ENCODE peak calls at places on chromosome 16, in four cellular contexts. N is AG04449, A is HFFc6, D is pancreas. T is an unnamed sample.

GRCh38 chr16:70416748-70417616 is 21.9 kb downstream of the ST3GAL2 start:
- DNase-seq in N (no peak), A (no peak), D (no peak), T (no peak)

GRCh38 chr16:11670171-11671131 is 2.2 kb downstream of the SNN start:
- DNase-seq in N (no peak), A (no peak), D (peak; percentile 62), T (no peak)

GRCh38 chr16:30743690-30744089 is 4.5 kb upstream of the PHKG2 start:
- DNase-seq in N (no peak), A (no peak), D (no peak), T (no peak)

GRCh38 chr16:81181013-81181720 is 57.3 kb upstream of the BCO1 start:
- DNase-seq in N (peak; percentile 82), A (peak; percentile 98), D (peak; percentile 61), T (peak; percentile 92)

GRCh38 chr16:2048116-2048543 is 345 bp downstream of the TSC2 start:
- DNase-seq in N (no peak), A (no peak), D (no peak), T (no peak)

GRCh38 chr16:17590711-17591654 is 120.2 kb upstream of the XYLT1 start:
- DNase-seq in N (no peak), A (peak; percentile 49), D (no peak), T (no peak)

GRCh38 chr16:23729503-23730424 is 16.7 kb upstream of the ERN2 start:
- DNase-seq in N (no peak), A (no peak), D (no peak), T (no peak)

GRCh38 chr16:30060354-30061194 is 5.0 kb upstream of the ALDOA start:
- DNase-seq in N (no peak), A (no peak), D (no peak), T (no peak)

GRCh38 chr16:2857451-2858244 is at the start of gene PRSS22:
- DNase-seq in N (no peak), A (no peak), D (peak; percentile 83), T (no peak)

GRCh38 chr16:87464691-87465300 is 28.0 kb downstream of the ZCCHC14 start:
- DNase-seq in N (peak; percentile 59), A (peak; percentile 88), D (peak; percentile 54), T (peak; percentile 77)

GRCh38 chr16:88672776-88673175 is 9.9 kb upstream of the MVD start:
- DNase-seq in N (no peak), A (no peak), D (no peak), T (no peak)

GRCh38 chr16:79865918-79866317 is 265.4 kb upstream of the MAF start:
- DNase-seq in N (no peak), A (no peak), D (no peak), T (no peak)

GRCh38 chr16:89784409-89784808 is 32.0 kb downstream of the FANCA start:
- DNase-seq in N (no peak), A (no peak), D (no peak), T (no peak)

GRCh38 chr16:79997257-79997656 is 396.7 kb upstream of the MAF start:
- DNase-seq in N (no peak), A (peak; percentile 17), D (no peak), T (no peak)

GRCh38 chr16:87706278-87707000 is 59.3 kb downstream of the KLHDC4 start:
- DNase-seq in N (no peak), A (no peak), D (peak; percentile 29), T (no peak)

GRCh38 chr16:70160388-70160787 is 13.2 kb upstream of the CLEC18C start:
- DNase-seq in N (no peak), A (no peak), D (no peak), T (no peak)

GRCh38 chr16:56631832-56632159 is 663 bp upstream of the MT1M start:
- DNase-seq in N (no peak), A (no peak), D (no peak), T (no peak)

GRCh38 chr16:30557397-30557949 is 701 bp downstream of the ZNF764 start:
- DNase-seq in N (no peak), A (no peak), D (peak; percentile 31), T (no peak)

GRCh38 chr16:76535-77272 is 1.3 kb upstream of the MPG start:
- DNase-seq in N (no peak), A (peak; percentile 77), D (peak; percentile 68), T (peak; percentile 86)

GRCh38 chr16:87324411-87325275 is 7.5 kb upstream of the C16orf95 start:
- DNase-seq in N (no peak), A (no peak), D (peak; percentile 57), T (peak; percentile 52)

GRCh38 chr16:46850619-46851555 is 19.9 kb upstream of the C16orf87 start:
- DNase-seq in N (no peak), A (no peak), D (no peak), T (no peak)

GRCh38 chr16:46854846-46855245 is 23.9 kb upstream of the C16orf87 start:
- DNase-seq in N (no peak), A (no peak), D (no peak), T (no peak)

GRCh38 chr16:46855389-46855788 is 24.4 kb upstream of the C16orf87 start:
- DNase-seq in N (no peak), A (no peak), D (no peak), T (no peak)

GRCh38 chr16:46852130-46852529 is 21.1 kb upstream of the C16orf87 start:
- DNase-seq in N (no peak), A (no peak), D (no peak), T (no peak)

GRCh38 chr16:46853713-46854443 is 22.9 kb upstream of the C16orf87 start:
- DNase-seq in N (no peak), A (peak; percentile 59), D (peak; percentile 78), T (peak; percentile 88)
- TF ChIP-seq CTCF in N (peak; percentile 84), A (peak; percentile 84), D (peak; percentile 58), T (peak; percentile 47)

DNA sequence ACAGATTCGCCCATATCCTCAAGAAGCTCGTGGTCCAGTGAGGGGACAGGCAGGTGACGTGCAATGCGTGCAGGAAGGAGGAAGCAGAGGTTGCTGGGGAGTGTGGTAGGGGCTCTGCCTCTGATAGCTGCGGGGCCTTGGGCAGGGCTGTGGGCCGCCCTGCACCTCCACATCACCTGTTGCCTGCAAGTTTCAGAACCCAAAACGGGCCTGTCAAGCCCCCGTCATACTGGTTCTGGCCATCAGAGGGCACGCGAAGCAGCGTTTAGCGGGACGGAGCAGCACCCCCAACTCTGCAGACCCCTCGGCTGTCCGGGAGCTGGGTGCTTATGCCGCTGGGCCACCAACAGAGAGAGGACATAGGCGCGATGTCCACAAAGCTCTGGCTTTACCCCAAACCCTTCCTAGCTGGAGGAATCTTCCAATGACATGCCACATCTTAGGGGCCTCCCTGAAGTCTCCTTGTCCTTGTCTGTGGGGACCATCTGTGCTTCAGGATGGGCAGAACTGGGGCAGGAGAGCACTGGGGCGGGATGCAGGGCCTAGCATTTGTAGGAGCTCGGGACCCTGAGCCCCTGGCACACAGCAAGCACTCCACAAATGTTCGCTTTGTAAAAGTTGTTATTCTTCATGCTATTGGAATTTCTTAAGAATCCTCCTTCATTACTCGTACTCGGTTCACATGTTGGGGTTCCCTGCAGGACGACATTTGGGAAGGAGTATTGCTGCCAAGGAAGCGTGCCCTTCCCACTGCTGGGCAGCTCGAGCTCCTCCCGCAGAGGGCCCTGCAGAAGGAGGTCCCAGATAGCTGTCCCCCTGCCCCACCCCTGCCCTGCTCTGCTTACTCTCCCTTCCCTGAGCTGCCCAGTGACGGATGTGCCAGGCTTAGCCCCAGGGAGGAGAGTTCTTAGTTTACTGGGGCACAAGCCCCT is 64.3 kb downstream of the CNGB1 start:
- DNase-seq in N (no peak), A (no peak), D (no peak), T (no peak)
- TF ChIP-seq CTCF in N (peak; percentile 47), A (peak; percentile 77), D (no peak), T (no peak)

DNA sequence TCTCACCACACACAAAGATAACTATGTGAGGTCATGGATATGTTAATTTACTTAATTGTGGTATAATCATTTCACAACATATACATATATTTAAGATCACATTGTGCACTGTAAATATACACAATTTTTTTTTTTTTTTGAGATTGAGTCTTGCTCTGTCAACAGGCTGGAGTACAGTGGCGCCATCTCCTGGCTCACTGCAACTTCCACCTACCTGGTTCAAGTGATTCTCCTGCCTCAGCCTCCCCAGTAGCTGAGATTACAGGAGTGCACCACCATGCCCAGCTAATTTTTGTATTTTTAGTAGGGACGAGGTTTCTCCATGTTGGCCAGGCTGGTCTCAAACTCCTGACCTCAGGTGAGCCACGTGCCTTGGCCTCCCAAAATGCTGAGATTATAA is 11.5 kb upstream of the PRSS54 start:
- DNase-seq in N (no peak), A (peak; percentile 11), D (no peak), T (no peak)
- TF ChIP-seq CTCF in N (peak; percentile 28), A (peak; percentile 79), D (peak; percentile 9), T (no peak)

DNA sequence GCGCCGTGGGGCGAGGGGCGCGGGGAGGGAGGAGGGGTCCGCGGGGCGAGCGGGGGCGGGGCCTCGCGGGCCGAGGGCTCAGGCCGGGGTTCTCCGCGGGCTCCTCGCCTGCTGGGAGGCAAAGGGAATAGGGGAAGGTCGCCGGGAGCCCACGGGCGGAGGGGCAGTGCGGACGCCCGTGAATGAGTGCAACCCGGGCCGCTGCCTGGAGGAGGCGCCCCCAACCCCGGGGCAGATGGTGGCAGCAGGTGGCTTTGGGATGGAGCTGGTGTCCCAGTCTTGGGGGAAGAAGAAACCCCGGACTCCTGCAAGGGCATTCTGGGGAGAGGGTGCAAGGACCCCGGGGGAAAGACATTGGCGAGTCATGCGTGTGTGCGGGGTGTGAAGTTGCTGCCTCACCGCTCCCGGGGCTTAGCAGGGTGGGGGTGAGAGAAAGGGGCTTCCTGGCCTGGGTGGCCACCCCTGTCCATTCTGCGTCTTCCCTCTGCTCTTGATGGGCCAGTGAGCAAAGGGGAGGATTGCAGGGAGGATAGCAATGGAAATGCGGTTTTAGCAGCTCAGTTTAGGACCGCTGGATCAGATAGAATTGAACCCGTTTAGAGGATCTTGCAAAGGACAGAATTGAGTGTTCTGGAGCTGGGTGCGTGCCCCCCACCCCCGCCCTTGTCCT is 508 bp downstream of the KIAA0513 start:
- DNase-seq in N (no peak), A (no peak), D (no peak), T (no peak)
- TF ChIP-seq CTCF in N (peak; percentile 38), A (peak; percentile 42), D (no peak), T (no peak)